ENCODE peak calls at places on chromosomes 12 and 14, in nine cellular contexts. One of them, this sample, is unnamed. For H3K4me1, the result is how much of the 10 kb centered on the place peaks cover.

GRCh38 chr12:575129-575502 is 88.1 kb downstream of the NINJ2 start:
- DNase-seq in uterus: no peak
- DNase-seq in pancreas: no peak
- DNase-seq in OCI-LY7: no peak
- DNase-seq in upper lobe of right lung: no peak
- DNase-seq in Peyer's patch: no peak
- DNase-seq in body of pancreas: no peak
- DNase-seq in hepatocyte: no peak
- DNase-seq in CD8-positive, alpha-beta T cell: no peak
- DNase-seq in this sample: no peak

GRCh38 chr14:21350539-21350938 is 33.3 kb downstream of the SUPT16H start:
- DNase-seq in uterus: no peak
- DNase-seq in pancreas: no peak
- DNase-seq in OCI-LY7: no peak
- DNase-seq in upper lobe of right lung: no peak
- DNase-seq in Peyer's patch: no peak
- DNase-seq in body of pancreas: no peak
- DNase-seq in hepatocyte: no peak
- DNase-seq in CD8-positive, alpha-beta T cell: no peak
- DNase-seq in this sample: no peak

GRCh38 chr12:133081408-133081806 is 684 bp downstream of the ZNF140 start:
- DNase-seq in uterus: peak
- DNase-seq in pancreas: no peak
- DNase-seq in OCI-LY7: peak
- DNase-seq in upper lobe of right lung: no peak
- DNase-seq in Peyer's patch: no peak
- DNase-seq in body of pancreas: peak
- DNase-seq in hepatocyte: peak
- DNase-seq in CD8-positive, alpha-beta T cell: no peak
- DNase-seq in this sample: no peak

GRCh38 chr12:42588981-42589464 is 523 bp downstream of the PRICKLE1 start:
- DNase-seq in uterus: peak
- DNase-seq in pancreas: no peak
- DNase-seq in OCI-LY7: peak
- DNase-seq in upper lobe of right lung: peak
- DNase-seq in Peyer's patch: no peak
- DNase-seq in body of pancreas: peak
- DNase-seq in hepatocyte: peak
- DNase-seq in CD8-positive, alpha-beta T cell: no peak
- DNase-seq in this sample: no peak

GRCh38 chr12:7433276-7433822 is 10.6 kb downstream of the CD163L1 start:
- DNase-seq in uterus: no peak
- DNase-seq in pancreas: no peak
- DNase-seq in OCI-LY7: no peak
- DNase-seq in upper lobe of right lung: no peak
- DNase-seq in Peyer's patch: no peak
- DNase-seq in body of pancreas: no peak
- DNase-seq in hepatocyte: no peak
- DNase-seq in CD8-positive, alpha-beta T cell: no peak
- DNase-seq in this sample: no peak

GRCh38 chr12:8123124-8123888 is at the start of gene CLEC4A:
- DNase-seq in uterus: no peak
- DNase-seq in pancreas: no peak
- DNase-seq in OCI-LY7: no peak
- DNase-seq in upper lobe of right lung: no peak
- DNase-seq in Peyer's patch: no peak
- DNase-seq in body of pancreas: no peak
- DNase-seq in hepatocyte: no peak
- DNase-seq in CD8-positive, alpha-beta T cell: no peak
- DNase-seq in this sample: no peak

GRCh38 chr12:9032202-9032964 is 43.0 kb downstream of the KLRG1 start:
- DNase-seq in uterus: no peak
- DNase-seq in pancreas: no peak
- DNase-seq in OCI-LY7: no peak
- DNase-seq in upper lobe of right lung: no peak
- DNase-seq in Peyer's patch: no peak
- DNase-seq in body of pancreas: no peak
- DNase-seq in hepatocyte: no peak
- DNase-seq in CD8-positive, alpha-beta T cell: no peak
- DNase-seq in this sample: no peak

GRCh38 chr14:102905116-102906108 is 17.1 kb upstream of the AMN start:
- DNase-seq in uterus: no peak
- DNase-seq in pancreas: no peak
- DNase-seq in OCI-LY7: no peak
- DNase-seq in upper lobe of right lung: peak
- DNase-seq in Peyer's patch: no peak
- DNase-seq in body of pancreas: no peak
- DNase-seq in hepatocyte: no peak
- DNase-seq in CD8-positive, alpha-beta T cell: no peak
- DNase-seq in this sample: no peak

GRCh38 chr12:30996752-30997151 is 70.2 kb downstream of the TSPAN11 start:
- DNase-seq in uterus: no peak
- DNase-seq in pancreas: no peak
- DNase-seq in OCI-LY7: no peak
- DNase-seq in upper lobe of right lung: no peak
- DNase-seq in Peyer's patch: no peak
- DNase-seq in body of pancreas: no peak
- DNase-seq in hepatocyte: no peak
- DNase-seq in CD8-positive, alpha-beta T cell: no peak
- DNase-seq in this sample: no peak

DNA sequence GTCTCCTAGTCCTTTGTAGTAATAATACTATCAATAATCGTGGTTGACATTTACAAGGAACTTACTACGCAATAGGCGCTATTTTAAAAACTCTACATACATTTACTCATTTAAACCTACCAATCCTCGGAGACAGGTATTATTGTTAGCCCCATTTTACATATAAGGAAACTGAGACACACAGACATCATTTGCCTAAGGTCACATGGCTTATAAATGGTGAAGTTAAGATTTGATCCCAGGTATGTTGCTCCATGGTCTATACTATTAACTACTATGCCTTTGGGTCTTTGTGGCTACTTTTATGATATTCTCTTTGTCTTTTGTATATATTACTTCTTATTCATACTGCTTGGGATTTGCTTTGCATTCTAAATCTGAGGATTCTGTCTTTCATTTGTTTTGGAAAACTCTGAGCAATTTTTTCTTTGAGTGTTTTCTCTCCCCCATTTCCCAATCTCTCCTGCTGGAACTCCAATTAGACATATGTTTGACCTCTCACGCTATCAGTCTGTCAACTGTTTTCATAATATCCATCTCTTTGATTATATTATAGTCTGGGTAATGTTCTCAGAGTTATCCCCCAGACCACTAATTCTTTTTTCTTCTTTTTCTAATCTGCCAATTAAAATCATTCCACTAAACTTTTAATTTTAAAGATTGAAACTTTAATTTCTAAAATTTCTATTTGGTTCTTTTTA is 10.9 kb downstream of the NT5DC3 start:
- DNase-seq in uterus: no peak
- DNase-seq in pancreas: no peak
- DNase-seq in OCI-LY7: no peak
- DNase-seq in upper lobe of right lung: no peak
- DNase-seq in Peyer's patch: no peak
- DNase-seq in body of pancreas: no peak
- DNase-seq in hepatocyte: no peak
- DNase-seq in CD8-positive, alpha-beta T cell: no peak
- DNase-seq in this sample: no peak
- H3K4me1 ChIP-seq in uterus: under half
- H3K4me1 ChIP-seq in pancreas: under half
- H3K4me1 ChIP-seq in OCI-LY7: under half
- H3K4me1 ChIP-seq in upper lobe of right lung: under half
- H3K4me1 ChIP-seq in Peyer's patch: under half
- H3K4me1 ChIP-seq in body of pancreas: under half
- H3K4me1 ChIP-seq in hepatocyte: under half
- H3K4me1 ChIP-seq in CD8-positive, alpha-beta T cell: under half
- H3K4me1 ChIP-seq in this sample: under half

GRCh38 chr14:28142400-28143015 is 624.1 kb upstream of the FOXG1 start:
- DNase-seq in uterus: no peak
- DNase-seq in pancreas: no peak
- DNase-seq in OCI-LY7: no peak
- DNase-seq in upper lobe of right lung: no peak
- DNase-seq in Peyer's patch: no peak
- DNase-seq in body of pancreas: no peak
- DNase-seq in hepatocyte: peak
- DNase-seq in CD8-positive, alpha-beta T cell: no peak
- DNase-seq in this sample: no peak
- TF ChIP-seq CTCF in uterus: no peak
- TF ChIP-seq CTCF in pancreas: no peak
- TF ChIP-seq CTCF in OCI-LY7: no peak
- TF ChIP-seq CTCF in upper lobe of right lung: no peak
- TF ChIP-seq CTCF in Peyer's patch: no peak
- TF ChIP-seq CTCF in body of pancreas: no peak
- TF ChIP-seq CTCF in hepatocyte: peak
- TF ChIP-seq CTCF in CD8-positive, alpha-beta T cell: no peak
- TF ChIP-seq CTCF in this sample: no peak

GRCh38 chr12:4112734-4113396 is 160.7 kb upstream of the CCND2 start:
- DNase-seq in uterus: no peak
- DNase-seq in pancreas: no peak
- DNase-seq in OCI-LY7: no peak
- DNase-seq in upper lobe of right lung: no peak
- DNase-seq in Peyer's patch: no peak
- DNase-seq in body of pancreas: no peak
- DNase-seq in hepatocyte: no peak
- DNase-seq in CD8-positive, alpha-beta T cell: no peak
- DNase-seq in this sample: no peak
- H3K4me1 ChIP-seq in uterus: under half
- H3K4me1 ChIP-seq in pancreas: under half
- H3K4me1 ChIP-seq in OCI-LY7: under half
- H3K4me1 ChIP-seq in upper lobe of right lung: under half
- H3K4me1 ChIP-seq in Peyer's patch: under half
- H3K4me1 ChIP-seq in body of pancreas: under half
- H3K4me1 ChIP-seq in hepatocyte: under half
- H3K4me1 ChIP-seq in CD8-positive, alpha-beta T cell: under half
- H3K4me1 ChIP-seq in this sample: under half

GRCh38 chr12:74365178-74365964 is 172.3 kb upstream of the ATXN7L3B start:
- DNase-seq in uterus: no peak
- DNase-seq in pancreas: no peak
- DNase-seq in OCI-LY7: peak
- DNase-seq in upper lobe of right lung: no peak
- DNase-seq in Peyer's patch: no peak
- DNase-seq in body of pancreas: peak
- DNase-seq in hepatocyte: peak
- DNase-seq in CD8-positive, alpha-beta T cell: no peak
- DNase-seq in this sample: no peak
- TF ChIP-seq CTCF in uterus: no peak
- TF ChIP-seq CTCF in pancreas: no peak
- TF ChIP-seq CTCF in OCI-LY7: peak
- TF ChIP-seq CTCF in upper lobe of right lung: peak
- TF ChIP-seq CTCF in Peyer's patch: peak
- TF ChIP-seq CTCF in body of pancreas: peak
- TF ChIP-seq CTCF in hepatocyte: peak
- TF ChIP-seq CTCF in CD8-positive, alpha-beta T cell: no peak
- TF ChIP-seq CTCF in this sample: peak

This sample was measured in esophagus squamous epithelium.